ENCODE peak calls at places on chromosomes 11 and 22, in seven cellular contexts. Q, G, J, Z, W, T and U are unnamed samples.

GRCh38 chr11:3616721-3617460 is 24.9 kb downstream of the ART5 start:
- DNase-seq in Q (peak), G (no peak), J (no peak), Z (no peak), W (no peak), T (no peak), U (no peak)

GRCh38 chr11:829116-829945 is 1.6 kb downstream of the CRACR2B start:
- DNase-seq in Q (no peak), G (peak), J (no peak), Z (no peak), W (no peak), T (no peak), U (peak)

GRCh38 chr11:36213050-36213840 is 76.0 kb downstream of the COMMD9 start:
- DNase-seq in Q (no peak), G (peak), J (no peak), Z (no peak), W (no peak), T (no peak), U (no peak)

GRCh38 chr22:46054878-46055158 is 77.9 kb upstream of the WNT7B start:
- DNase-seq in Q (no peak), G (no peak), J (no peak), Z (no peak), W (no peak), T (no peak), U (no peak)

GRCh38 chr11:64245401-64245796 is 1.3 kb downstream of the PPP1R14B start:
- DNase-seq in Q (no peak), G (no peak), J (no peak), Z (peak), W (no peak), T (peak), U (no peak)

GRCh38 chr11:69650832-69651344 is 9.9 kb downstream of the CCND1 start:
- DNase-seq in Q (no peak), G (no peak), J (no peak), Z (no peak), W (no peak), T (no peak), U (no peak)

GRCh38 chr11:10263929-10264328 is 30.1 kb downstream of the SBF2 start:
- DNase-seq in Q (peak), G (peak), J (no peak), Z (peak), W (peak), T (no peak), U (no peak)

GRCh38 chr22:16915711-16916110 is 90.5 kb upstream of the XKR3 start:
- DNase-seq in Q (no peak), G (no peak), J (no peak), Z (no peak), W (no peak), T (peak), U (no peak)

GRCh38 chr11:119809346-119809745 is 80.3 kb upstream of the NECTIN1 start:
- DNase-seq in Q (no peak), G (no peak), J (no peak), Z (no peak), W (no peak), T (no peak), U (no peak)

GRCh38 chr11:83938148-83938547 is 652.0 kb upstream of the CCDC90B start:
- DNase-seq in Q (no peak), G (no peak), J (peak), Z (no peak), W (no peak), T (no peak), U (no peak)

GRCh38 chr22:42996646-42997365 is 18.1 kb downstream of the PACSIN2 start:
- DNase-seq in Q (no peak), G (no peak), J (no peak), Z (no peak), W (no peak), T (no peak), U (no peak)

GRCh38 chr11:8041576-8041975 is 39.4 kb upstream of the TUB start:
- DNase-seq in Q (no peak), G (no peak), J (no peak), Z (no peak), W (no peak), T (no peak), U (no peak)

GRCh38 chr11:84243629-84244263 is 957.6 kb upstream of the CCDC90B start:
- DNase-seq in Q (no peak), G (no peak), J (no peak), Z (no peak), W (no peak), T (no peak), U (no peak)

GRCh38 chr11:12280199-12280837 is 97.1 kb upstream of the PARVA start:
- DNase-seq in Q (no peak), G (no peak), J (no peak), Z (no peak), W (no peak), T (no peak), U (no peak)

GRCh38 chr22:26442086-26442756 is 13.2 kb downstream of the ASPHD2 start:
- DNase-seq in Q (no peak), G (peak), J (no peak), Z (no peak), W (no peak), T (no peak), U (peak)

GRCh38 chr11:44766972-44767278 is 40.2 kb downstream of the TSPAN18 start:
- DNase-seq in Q (peak), G (peak), J (no peak), Z (no peak), W (no peak), T (no peak), U (no peak)

GRCh38 chr11:104653011-104653806 is 245.1 kb downstream of the CASP12 start:
- DNase-seq in Q (no peak), G (no peak), J (no peak), Z (no peak), W (peak), T (peak), U (no peak)

GRCh38 chr22:20429254-20430100 is 8.1 kb downstream of the SCARF2 start:
- DNase-seq in Q (no peak), G (peak), J (no peak), Z (no peak), W (no peak), T (peak), U (peak)

GRCh38 chr11:126465573-126466287 is 110.2 kb downstream of the ST3GAL4 start:
- DNase-seq in Q (no peak), G (no peak), J (peak), Z (no peak), W (no peak), T (no peak), U (no peak)

GRCh38 chr11:116506446-116506845 is 266.3 kb downstream of the BUD13 start:
- DNase-seq in Q (no peak), G (no peak), J (no peak), Z (no peak), W (no peak), T (no peak), U (no peak)

GRCh38 chr11:114065094-114065493 is 5.6 kb downstream of the ZBTB16 start:
- DNase-seq in Q (no peak), G (no peak), J (no peak), Z (no peak), W (no peak), T (no peak), U (no peak)

GRCh38 chr22:41934284-41935014 is 7.8 kb upstream of the TNFRSF13C start:
- DNase-seq in Q (no peak), G (no peak), J (no peak), Z (no peak), W (no peak), T (no peak), U (no peak)

GRCh38 chr22:19292262-19293230 is 1.0 kb upstream of the CLTCL1 start:
- DNase-seq in Q (no peak), G (no peak), J (no peak), Z (no peak), W (peak), T (no peak), U (no peak)

GRCh38 chr11:72860592-72860991 is 46.4 kb downstream of the ATG16L2 start:
- DNase-seq in Q (no peak), G (no peak), J (no peak), Z (no peak), W (no peak), T (no peak), U (no peak)

GRCh38 chr22:49022816-49023160 is 804.9 kb downstream of the BRD1 start:
- DNase-seq in Q (no peak), G (no peak), J (no peak), Z (no peak), W (no peak), T (no peak), U (no peak)

GRCh38 chr11:79708319-79708928 is 267.6 kb upstream of the TENM4 start:
- DNase-seq in Q (peak), G (peak), J (peak), Z (peak), W (peak), T (peak), U (peak)

GRCh38 chr22:43378011-43378704 is 33.7 kb upstream of the MPPED1 start:
- DNase-seq in Q (peak), G (peak), J (peak), Z (no peak), W (peak), T (no peak), U (no peak)

GRCh38 chr22:28021998-28022660 is 103.1 kb upstream of the PITPNB start:
- DNase-seq in Q (no peak), G (no peak), J (no peak), Z (no peak), W (no peak), T (no peak), U (no peak)

GRCh38 chr11:120590472-120590871 is 78.9 kb downstream of the GRIK4 start:
- DNase-seq in Q (peak), G (no peak), J (no peak), Z (no peak), W (peak), T (no peak), U (no peak)

GRCh38 chr22:48258841-48259240 is 1496.4 kb downstream of the TBC1D22A start:
- DNase-seq in Q (no peak), G (no peak), J (no peak), Z (no peak), W (no peak), T (no peak), U (no peak)

GRCh38 chr22:38707984-38708383 is 2.2 kb downstream of the GTPBP1 start:
- DNase-seq in Q (no peak), G (no peak), J (no peak), Z (no peak), W (no peak), T (no peak), U (no peak)
- H3K4me3 ChIP-seq in Q (no peak), G (no peak), J (peak), Z (peak), W (peak), T (peak), U (peak)

DNA sequence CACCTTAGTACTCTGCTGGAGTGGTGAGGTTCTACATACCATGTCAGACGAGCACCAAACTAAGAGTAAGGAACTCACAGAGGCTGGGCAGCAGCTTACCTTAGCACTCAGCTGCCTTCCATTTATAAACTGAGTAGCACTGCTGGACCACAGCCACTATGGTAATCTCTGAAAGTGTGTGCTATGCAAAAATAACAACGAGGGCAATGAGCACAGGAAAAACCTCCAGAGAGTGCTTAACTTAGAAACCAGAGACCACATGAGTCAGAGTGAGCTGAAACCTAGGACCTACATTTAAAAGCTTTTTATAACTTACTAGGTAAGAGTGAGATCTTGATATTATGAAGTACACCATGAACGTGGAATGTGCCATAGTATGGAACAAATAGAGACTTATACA is 17.1 kb upstream of the CD59 start:
- DNase-seq in Q (peak), G (no peak), J (peak), Z (peak), W (peak), T (no peak), U (no peak)
- H3K4me2 ChIP-seq in Q (no peak), G (no peak), J (peak), Z (no peak), W (no peak), T (no peak), U (no peak)

GRCh38 chr11:124875401-124875800 is 10.2 kb downstream of the ROBO3 start:
- DNase-seq in Q (no peak), G (no peak), J (no peak), Z (no peak), W (no peak), T (no peak), U (no peak)
- H3K4me3 ChIP-seq in Q (peak), G (no peak), J (no peak), Z (peak), W (peak), T (no peak), U (peak)

GRCh38 chr11:59106363-59107336 is at the start of gene FAM111B:
- DNase-seq in Q (peak), G (peak), J (peak), Z (peak), W (peak), T (peak), U (peak)
- H3K4me2 ChIP-seq in Q (peak), G (peak), J (peak), Z (peak), W (peak), T (peak), U (peak)

DNA sequence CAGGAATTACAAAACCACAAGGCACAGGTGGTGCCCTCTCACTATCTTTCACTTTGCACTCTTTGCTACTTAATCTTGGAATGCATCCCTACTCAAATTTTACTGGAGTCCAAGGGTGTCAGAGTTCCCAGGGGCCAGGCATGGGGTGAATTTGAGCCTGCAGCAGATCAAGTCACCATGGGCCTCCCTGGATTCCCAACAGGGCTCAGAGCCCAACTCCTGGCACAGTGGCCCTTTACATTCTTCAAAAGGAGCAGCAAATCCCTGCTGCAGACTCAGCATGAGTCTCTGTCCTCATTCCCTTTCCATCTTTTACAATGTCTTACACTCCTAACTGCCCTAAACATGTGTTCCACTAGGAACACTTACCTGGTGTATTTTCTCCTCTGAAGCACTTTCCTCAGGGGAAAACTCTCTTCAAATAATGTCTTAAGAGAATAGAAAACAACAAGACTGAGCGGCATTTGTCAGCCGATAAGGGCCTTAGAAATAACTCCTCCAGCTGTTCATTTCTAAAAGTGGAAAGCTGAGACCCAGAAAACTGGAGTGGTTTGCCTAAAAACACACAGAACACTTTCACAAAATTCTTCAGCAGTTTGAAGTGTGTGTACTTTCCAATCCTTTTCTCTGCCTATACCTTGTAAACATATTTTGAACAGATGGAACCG is 596.0 kb downstream of the INSC start:
- DNase-seq in Q (no peak), G (peak), J (no peak), Z (no peak), W (no peak), T (no peak), U (peak)
- H3K4me3 ChIP-seq in Q (no peak), G (no peak), J (no peak), Z (no peak), W (no peak), T (no peak), U (no peak)

GRCh38 chr11:74288161-74288560 is 23.3 kb downstream of the P4HA3 start:
- DNase-seq in Q (peak), G (no peak), J (no peak), Z (peak), W (peak), T (no peak), U (no peak)
- H3K4me2 ChIP-seq in Q (peak), G (no peak), J (no peak), Z (peak), W (peak), T (no peak), U (no peak)